ENCODE peak calls at places on chromosomes 3 and 15, in five cellular contexts. One of them, this sample, is unnamed.

GRCh38 chr15:84079885-84080777 is 155.4 kb upstream of the GOLGA6L4 start:
- DNase-seq in tibial nerve: no peak
- DNase-seq in GM12891: peak; percentile 52
- DNase-seq in IMR-90: peak; percentile 3
- DNase-seq in heart left ventricle: peak; percentile 18
- DNase-seq in this sample: peak; percentile 41

GRCh38 chr15:66777054-66777453 is 75.0 kb downstream of the SMAD6 start:
- DNase-seq in IMR-90: no peak
- DNase-seq in GM12891: no peak
- DNase-seq in tibial nerve: no peak
- DNase-seq in heart left ventricle: no peak
- DNase-seq in this sample: no peak

GRCh38 chr3:88189361-88189810 is 39.6 kb downstream of the C3orf38 start:
- DNase-seq in heart left ventricle: no peak
- DNase-seq in tibial nerve: no peak
- DNase-seq in GM12891: no peak
- DNase-seq in IMR-90: no peak
- DNase-seq in this sample: no peak

GRCh38 chr3:15982667-15983145 is 184.9 kb upstream of the ANKRD28 start:
- DNase-seq in tibial nerve: no peak
- DNase-seq in IMR-90: peak; percentile 96
- DNase-seq in heart left ventricle: peak; percentile 34
- DNase-seq in GM12891: no peak
- DNase-seq in this sample: no peak

GRCh38 chr3:5186089-5186853 is 1.2 kb upstream of the EDEM1 start:
- DNase-seq in IMR-90: no peak
- DNase-seq in heart left ventricle: no peak
- DNase-seq in tibial nerve: no peak
- DNase-seq in GM12891: no peak
- DNase-seq in this sample: no peak

GRCh38 chr3:39290255-39290654 is 10.4 kb upstream of the CX3CR1 start:
- DNase-seq in heart left ventricle: no peak
- DNase-seq in GM12891: no peak
- DNase-seq in tibial nerve: no peak
- DNase-seq in IMR-90: no peak
- DNase-seq in this sample: no peak

GRCh38 chr15:25182098-25182478 is 227.3 kb downstream of the SNRPN start:
- DNase-seq in IMR-90: no peak
- DNase-seq in tibial nerve: no peak
- DNase-seq in GM12891: no peak
- DNase-seq in heart left ventricle: no peak
- DNase-seq in this sample: peak; percentile 1

GRCh38 chr15:90342655-90343054 is 9.4 kb upstream of the ZNF774 start:
- DNase-seq in IMR-90: no peak
- DNase-seq in GM12891: no peak
- DNase-seq in tibial nerve: no peak
- DNase-seq in heart left ventricle: no peak
- DNase-seq in this sample: no peak

GRCh38 chr15:32657198-32657886 is 15.8 kb downstream of the SCG5 start:
- DNase-seq in heart left ventricle: no peak
- DNase-seq in tibial nerve: no peak
- DNase-seq in IMR-90: no peak
- DNase-seq in GM12891: no peak
- DNase-seq in this sample: no peak

GRCh38 chr3:138364356-138365252 is 16.2 kb downstream of the MRAS start:
- DNase-seq in tibial nerve: no peak
- DNase-seq in IMR-90: no peak
- DNase-seq in heart left ventricle: no peak
- DNase-seq in GM12891: no peak
- DNase-seq in this sample: no peak

GRCh38 chr15:68029959-68030358 is 24.2 kb upstream of the PIAS1 start:
- DNase-seq in IMR-90: no peak
- DNase-seq in tibial nerve: no peak
- DNase-seq in heart left ventricle: no peak
- DNase-seq in GM12891: no peak
- DNase-seq in this sample: no peak

GRCh38 chr15:37095197-37095992 is 5.0 kb downstream of the MEIS2 start:
- DNase-seq in heart left ventricle: no peak
- DNase-seq in tibial nerve: no peak
- DNase-seq in GM12891: no peak
- DNase-seq in IMR-90: no peak
- DNase-seq in this sample: no peak

GRCh38 chr15:38308797-38309196 is 56.2 kb downstream of the SPRED1 start:
- DNase-seq in GM12891: no peak
- DNase-seq in heart left ventricle: no peak
- DNase-seq in tibial nerve: no peak
- DNase-seq in IMR-90: no peak
- DNase-seq in this sample: no peak

GRCh38 chr3:188948658-188949400 is 222.9 kb upstream of the TPRG1 start:
- DNase-seq in GM12891: no peak
- DNase-seq in IMR-90: peak; percentile 96
- DNase-seq in tibial nerve: peak; percentile 48
- DNase-seq in heart left ventricle: no peak
- DNase-seq in this sample: no peak

GRCh38 chr3:118884748-118885206 is 149.9 kb downstream of the IGSF11 start:
- DNase-seq in heart left ventricle: peak; percentile 56
- DNase-seq in tibial nerve: peak; percentile 84
- DNase-seq in IMR-90: peak; percentile 33
- DNase-seq in GM12891: peak; percentile 2
- DNase-seq in this sample: peak; percentile 1

GRCh38 chr15:80760971-80761370 is 18.2 kb upstream of the CEMIP start:
- DNase-seq in GM12891: no peak
- DNase-seq in heart left ventricle: no peak
- DNase-seq in IMR-90: no peak
- DNase-seq in tibial nerve: no peak
- DNase-seq in this sample: no peak

GRCh38 chr3:29331035-29331434 is 50.2 kb downstream of the RBMS3 start:
- DNase-seq in heart left ventricle: no peak
- DNase-seq in GM12891: no peak
- DNase-seq in IMR-90: no peak
- DNase-seq in tibial nerve: no peak
- DNase-seq in this sample: no peak

GRCh38 chr15:90037961-90038633 is 37.0 kb downstream of the ZNF710 start:
- DNase-seq in heart left ventricle: no peak
- DNase-seq in tibial nerve: no peak
- DNase-seq in IMR-90: peak; percentile 53
- DNase-seq in GM12891: no peak
- DNase-seq in this sample: peak; percentile 54

DNA sequence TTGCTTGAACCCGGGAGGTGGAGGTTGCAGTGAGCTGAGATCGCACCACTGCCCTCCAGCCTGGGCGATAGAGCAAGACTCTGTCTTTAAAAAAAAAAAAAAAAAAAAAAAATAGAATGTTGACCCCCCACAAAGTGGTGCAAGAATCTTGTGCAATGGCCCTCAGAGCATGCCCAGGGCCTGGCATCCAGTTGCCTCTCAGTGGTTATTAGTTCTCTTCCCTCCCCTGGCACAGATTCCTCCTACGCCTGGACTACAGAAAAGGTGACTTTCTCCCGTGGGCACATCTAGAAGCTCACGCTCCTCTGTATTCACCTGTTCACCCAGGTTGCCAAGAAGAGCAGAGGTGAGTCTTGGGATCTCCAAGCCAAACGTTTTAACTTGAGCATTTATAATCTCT is 36.7 kb downstream of the ACSBG1 start:
- DNase-seq in tibial nerve: no peak
- DNase-seq in heart left ventricle: peak; percentile 3
- DNase-seq in IMR-90: no peak
- DNase-seq in GM12891: no peak
- DNase-seq in this sample: no peak
- TF ChIP-seq POLR2A in tibial nerve: no peak
- TF ChIP-seq POLR2A in heart left ventricle: no peak
- TF ChIP-seq POLR2A in IMR-90: no peak
- TF ChIP-seq POLR2A in GM12891: no peak
- TF ChIP-seq POLR2A in this sample: no peak

GRCh38 chr15:71348597-71348996 is 233.3 kb downstream of the THSD4 start:
- DNase-seq in IMR-90: no peak
- DNase-seq in tibial nerve: no peak
- DNase-seq in heart left ventricle: no peak
- DNase-seq in GM12891: no peak
- DNase-seq in this sample: no peak
- TF ChIP-seq POLR2A in IMR-90: no peak
- TF ChIP-seq POLR2A in tibial nerve: no peak
- TF ChIP-seq POLR2A in heart left ventricle: no peak
- TF ChIP-seq POLR2A in GM12891: no peak
- TF ChIP-seq POLR2A in this sample: no peak

DNA sequence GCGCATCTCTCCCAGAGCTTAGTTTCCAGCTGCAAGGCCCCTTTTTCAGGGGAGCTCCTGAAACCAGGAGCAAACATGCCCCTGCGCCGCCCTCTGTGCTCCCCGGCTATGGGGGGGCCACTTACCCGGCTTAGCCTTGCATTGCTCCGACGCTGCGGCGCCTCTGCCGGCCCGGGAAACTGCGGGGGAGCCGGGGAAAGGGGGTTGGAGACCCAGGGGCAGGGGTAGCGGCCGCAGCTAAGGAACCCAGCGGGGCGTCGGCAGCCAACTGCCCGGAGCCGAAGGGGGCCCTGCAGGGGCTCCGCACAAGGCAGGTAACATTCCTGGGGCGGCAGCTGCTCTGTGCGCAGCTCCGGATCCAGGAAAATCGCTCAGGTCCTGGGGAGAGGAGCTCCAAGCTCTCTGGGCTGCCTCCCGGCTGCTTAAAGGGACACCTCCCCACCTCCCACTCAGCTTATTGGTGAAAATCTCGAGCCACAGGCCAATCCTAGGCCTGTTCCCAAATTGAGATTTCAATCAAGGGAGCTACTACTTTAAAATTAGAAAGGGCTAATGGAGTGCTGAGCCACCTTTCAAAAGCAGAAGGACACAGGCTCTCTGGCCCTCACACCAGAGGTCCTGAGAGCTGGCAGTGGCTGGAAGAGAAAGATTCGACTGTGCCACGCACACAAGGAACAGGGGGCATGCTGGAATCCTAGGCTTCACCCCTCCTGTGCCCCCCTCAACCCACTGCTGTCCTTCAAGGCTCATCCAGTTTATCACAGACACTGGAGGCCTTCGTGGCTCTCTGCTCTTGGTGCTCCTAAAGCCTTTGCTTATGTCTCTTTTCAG is 42.7 kb upstream of the PRICKLE2 start:
- DNase-seq in GM12891: no peak
- DNase-seq in heart left ventricle: peak; percentile 78
- DNase-seq in IMR-90: peak; percentile 68
- DNase-seq in tibial nerve: peak; percentile 52
- DNase-seq in this sample: no peak
- TF ChIP-seq POLR2A in GM12891: no peak
- TF ChIP-seq POLR2A in heart left ventricle: no peak
- TF ChIP-seq POLR2A in IMR-90: peak; percentile 69
- TF ChIP-seq POLR2A in tibial nerve: no peak
- TF ChIP-seq POLR2A in this sample: no peak

GRCh38 chr3:105367063-105367405 is 325 bp downstream of the ALCAM start:
- DNase-seq in IMR-90: no peak
- DNase-seq in tibial nerve: no peak
- DNase-seq in GM12891: no peak
- DNase-seq in heart left ventricle: no peak
- DNase-seq in this sample: peak; percentile 19

GRCh38 chr3:105368575-105369500 is 2.1 kb downstream of the ALCAM start:
- DNase-seq in heart left ventricle: no peak
- DNase-seq in IMR-90: peak; percentile 59
- DNase-seq in tibial nerve: peak; percentile 25
- DNase-seq in GM12891: no peak
- DNase-seq in this sample: peak; percentile 21

GRCh38 chr3:105366302-105367062 is at the start of gene ALCAM:
- DNase-seq in heart left ventricle: peak; percentile 86
- DNase-seq in tibial nerve: peak; percentile 85
- DNase-seq in IMR-90: peak; percentile 99
- DNase-seq in GM12891: peak; percentile 49
- DNase-seq in this sample: peak; percentile 48

GRCh38 chr3:105365536-105366301 is 990 bp upstream of the ALCAM start:
- DNase-seq in GM12891: no peak
- DNase-seq in IMR-90: peak; percentile 67
- DNase-seq in heart left ventricle: no peak
- DNase-seq in tibial nerve: peak; percentile 10
- DNase-seq in this sample: no peak

GRCh38 chr3:105367406-105368213 is 901 bp downstream of the ALCAM start:
- DNase-seq in heart left ventricle: peak; percentile 54
- DNase-seq in IMR-90: peak; percentile 70
- DNase-seq in tibial nerve: peak; percentile 38
- DNase-seq in GM12891: peak; percentile 38
- DNase-seq in this sample: peak; percentile 36
- TF ChIP-seq POLR2A in heart left ventricle: no peak
- TF ChIP-seq POLR2A in IMR-90: no peak
- TF ChIP-seq POLR2A in tibial nerve: no peak
- TF ChIP-seq POLR2A in GM12891: peak; percentile 7
- TF ChIP-seq POLR2A in this sample: peak; percentile 68

GRCh38 chr15:101091080-101092017 is 160.5 kb downstream of the CHSY1 start:
- DNase-seq in IMR-90: peak; percentile 77
- DNase-seq in tibial nerve: no peak
- DNase-seq in GM12891: no peak
- DNase-seq in heart left ventricle: peak; percentile 68
- DNase-seq in this sample: no peak
- TF ChIP-seq POLR2A in IMR-90: no peak
- TF ChIP-seq POLR2A in tibial nerve: no peak
- TF ChIP-seq POLR2A in GM12891: no peak
- TF ChIP-seq POLR2A in heart left ventricle: no peak
- TF ChIP-seq POLR2A in this sample: no peak

GRCh38 chr3:45499529-45499928 is 95.0 kb upstream of the LIMD1 start:
- DNase-seq in tibial nerve: no peak
- DNase-seq in IMR-90: peak; percentile 66
- DNase-seq in heart left ventricle: no peak
- DNase-seq in GM12891: no peak
- DNase-seq in this sample: no peak

GRCh38 chr3:45496550-45496949 is 98.0 kb upstream of the LIMD1 start:
- DNase-seq in heart left ventricle: no peak
- DNase-seq in tibial nerve: no peak
- DNase-seq in IMR-90: no peak
- DNase-seq in GM12891: no peak
- DNase-seq in this sample: no peak

GRCh38 chr3:45503904-45504651 is 90.5 kb upstream of the LIMD1 start:
- DNase-seq in GM12891: no peak
- DNase-seq in IMR-90: no peak
- DNase-seq in tibial nerve: no peak
- DNase-seq in heart left ventricle: no peak
- DNase-seq in this sample: no peak

GRCh38 chr3:45497963-45498362 is 96.6 kb upstream of the LIMD1 start:
- DNase-seq in tibial nerve: no peak
- DNase-seq in heart left ventricle: no peak
- DNase-seq in GM12891: no peak
- DNase-seq in IMR-90: no peak
- DNase-seq in this sample: no peak

GRCh38 chr3:45498532-45498931 is 96.0 kb upstream of the LIMD1 start:
- DNase-seq in heart left ventricle: no peak
- DNase-seq in tibial nerve: no peak
- DNase-seq in IMR-90: no peak
- DNase-seq in GM12891: no peak
- DNase-seq in this sample: no peak
- TF ChIP-seq POLR2A in heart left ventricle: no peak
- TF ChIP-seq POLR2A in tibial nerve: no peak
- TF ChIP-seq POLR2A in IMR-90: no peak
- TF ChIP-seq POLR2A in GM12891: no peak
- TF ChIP-seq POLR2A in this sample: no peak